ENCODE peak calls at places on chromosomes 2 and 18, in four cellular contexts. One of them, this sample, is unnamed.

GRCh38 chr2:70516596-70516995 is 37.0 kb downstream of the TGFA start:
- DNase-seq in K562: no peak
- DNase-seq in SK-N-SH: no peak
- DNase-seq in HepG2: no peak
- DNase-seq in this sample: peak

GRCh38 chr2:156341482-156342251 is 9.1 kb upstream of the NR4A2 start:
- DNase-seq in K562: peak
- DNase-seq in HepG2: peak
- DNase-seq in SK-N-SH: peak
- DNase-seq in this sample: peak

GRCh38 chr2:68710336-68710735 is 24.3 kb upstream of the ARHGAP25 start:
- DNase-seq in K562: no peak
- DNase-seq in HepG2: no peak
- DNase-seq in SK-N-SH: no peak
- DNase-seq in this sample: no peak

GRCh38 chr2:23480991-23481797 is 96.2 kb downstream of the KLHL29 start:
- DNase-seq in K562: no peak
- DNase-seq in SK-N-SH: no peak
- DNase-seq in HepG2: peak
- DNase-seq in this sample: no peak

GRCh38 chr2:145807978-145808377 is 1288.1 kb upstream of the ZEB2 start:
- DNase-seq in K562: peak
- DNase-seq in HepG2: no peak
- DNase-seq in SK-N-SH: no peak
- DNase-seq in this sample: no peak

GRCh38 chr2:175575346-175576258 is 394.1 kb upstream of the ATP5MC3 start:
- DNase-seq in HepG2: no peak
- DNase-seq in K562: no peak
- DNase-seq in SK-N-SH: no peak
- DNase-seq in this sample: no peak

GRCh38 chr18:77054288-77054605 is 78.3 kb downstream of the MBP start:
- DNase-seq in K562: no peak
- DNase-seq in HepG2: no peak
- DNase-seq in SK-N-SH: no peak
- DNase-seq in this sample: peak

GRCh38 chr2:75646583-75647425 is at the start of gene MRPL19:
- DNase-seq in SK-N-SH: peak
- DNase-seq in HepG2: peak
- DNase-seq in K562: peak
- DNase-seq in this sample: peak

GRCh38 chr2:233446616-233447305 is 92.5 kb downstream of the DGKD start:
- DNase-seq in SK-N-SH: no peak
- DNase-seq in K562: no peak
- DNase-seq in HepG2: no peak
- DNase-seq in this sample: no peak

GRCh38 chr2:178761759-178762371 is 45.4 kb downstream of the TTN start:
- DNase-seq in SK-N-SH: peak
- DNase-seq in K562: peak
- DNase-seq in HepG2: peak
- DNase-seq in this sample: peak

GRCh38 chr2:40394597-40394996 is 57.3 kb downstream of the SLC8A1 start:
- DNase-seq in K562: no peak
- DNase-seq in SK-N-SH: no peak
- DNase-seq in HepG2: no peak
- DNase-seq in this sample: peak

GRCh38 chr2:129233751-129234406 is 745.6 kb upstream of the RAB6C start:
- DNase-seq in HepG2: no peak
- DNase-seq in K562: no peak
- DNase-seq in SK-N-SH: peak
- DNase-seq in this sample: no peak

GRCh38 chr2:196066794-196067382 is 1.7 kb downstream of the DNAH7 start:
- DNase-seq in SK-N-SH: peak
- DNase-seq in K562: peak
- DNase-seq in HepG2: no peak
- DNase-seq in this sample: no peak

GRCh38 chr2:70995227-70995729 is 605 bp upstream of the TEX261 start:
- DNase-seq in HepG2: peak
- DNase-seq in K562: peak
- DNase-seq in SK-N-SH: peak
- DNase-seq in this sample: peak

GRCh38 chr2:636151-636621 is 41.0 kb downstream of the TMEM18 start:
- DNase-seq in SK-N-SH: no peak
- DNase-seq in K562: no peak
- DNase-seq in HepG2: no peak
- DNase-seq in this sample: no peak

GRCh38 chr2:98926601-98927000 is 9.4 kb downstream of the CRACDL start:
- DNase-seq in SK-N-SH: no peak
- DNase-seq in K562: no peak
- DNase-seq in HepG2: no peak
- DNase-seq in this sample: no peak

GRCh38 chr18:73487956-73488355 is 620.2 kb upstream of the NETO1 start:
- DNase-seq in K562: no peak
- DNase-seq in SK-N-SH: no peak
- DNase-seq in HepG2: no peak
- DNase-seq in this sample: no peak

GRCh38 chr2:159546039-159546438 is 70.3 kb downstream of the BAZ2B start:
- DNase-seq in HepG2: no peak
- DNase-seq in K562: no peak
- DNase-seq in SK-N-SH: no peak
- DNase-seq in this sample: no peak

GRCh38 chr2:216115224-216115582 is 6.1 kb downstream of the XRCC5 start:
- DNase-seq in HepG2: no peak
- DNase-seq in SK-N-SH: no peak
- DNase-seq in K562: no peak
- DNase-seq in this sample: peak

GRCh38 chr2:239566995-239567580 is 166.3 kb upstream of the HDAC4 start:
- DNase-seq in HepG2: no peak
- DNase-seq in SK-N-SH: no peak
- DNase-seq in K562: no peak
- DNase-seq in this sample: no peak

GRCh38 chr2:25314514-25315315 is 27.0 kb downstream of the DNMT3A start:
- DNase-seq in HepG2: peak
- DNase-seq in K562: peak
- DNase-seq in SK-N-SH: peak
- DNase-seq in this sample: peak

GRCh38 chr2:39059366-39059952 is 61.4 kb downstream of the SOS1 start:
- DNase-seq in HepG2: peak
- DNase-seq in K562: peak
- DNase-seq in SK-N-SH: peak
- DNase-seq in this sample: no peak

DNA sequence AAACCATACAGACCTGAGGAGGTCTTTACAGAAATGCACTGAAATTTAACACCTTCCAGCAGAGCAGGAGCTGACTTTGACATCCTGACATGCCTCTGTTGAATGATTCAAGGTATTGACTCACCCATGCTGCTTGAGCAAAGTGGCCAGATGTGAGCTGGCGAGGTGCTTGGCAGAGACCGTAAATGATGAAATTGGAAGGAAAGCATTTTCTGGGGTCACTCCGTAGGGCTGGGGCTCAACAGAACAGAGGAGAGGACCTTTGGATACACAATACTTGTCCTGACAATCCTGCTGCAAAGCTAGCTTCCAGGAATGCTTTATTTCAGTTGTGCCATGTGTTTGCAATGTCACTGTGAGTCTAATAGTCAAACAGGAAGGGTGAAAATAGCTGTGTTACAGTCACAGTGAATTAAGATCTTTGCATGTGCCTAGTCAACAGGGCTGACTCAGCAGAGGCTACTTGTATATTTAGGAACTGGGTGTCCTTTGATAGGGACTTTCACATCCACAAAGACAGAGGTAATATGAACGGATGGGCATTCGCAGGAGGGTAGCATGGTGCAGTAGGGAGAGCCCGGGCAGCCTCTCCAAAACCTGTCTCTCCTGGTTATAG is 31.6 kb upstream of the NCK2 start:
- DNase-seq in K562: no peak
- DNase-seq in HepG2: no peak
- DNase-seq in SK-N-SH: no peak
- DNase-seq in this sample: no peak
- TF ChIP-seq GABPA in K562: no peak
- TF ChIP-seq GABPA in HepG2: no peak
- TF ChIP-seq GABPA in SK-N-SH: no peak
- TF ChIP-seq GABPA in this sample: no peak

GRCh38 chr18:62452280-62452824 is 70.5 kb upstream of the ZCCHC2 start:
- DNase-seq in SK-N-SH: no peak
- DNase-seq in K562: no peak
- DNase-seq in HepG2: peak
- DNase-seq in this sample: peak
- TF ChIP-seq REST in SK-N-SH: no peak
- TF ChIP-seq REST in K562: no peak
- TF ChIP-seq REST in HepG2: peak
- TF ChIP-seq REST in this sample: peak

GRCh38 chr2:79887747-79888374 is 375.0 kb downstream of the CTNNA2 start:
- DNase-seq in HepG2: peak
- DNase-seq in SK-N-SH: peak
- DNase-seq in K562: peak
- DNase-seq in this sample: peak
- TF ChIP-seq GABPA in HepG2: no peak
- TF ChIP-seq GABPA in SK-N-SH: no peak
- TF ChIP-seq GABPA in K562: no peak
- TF ChIP-seq GABPA in this sample: no peak

DNA sequence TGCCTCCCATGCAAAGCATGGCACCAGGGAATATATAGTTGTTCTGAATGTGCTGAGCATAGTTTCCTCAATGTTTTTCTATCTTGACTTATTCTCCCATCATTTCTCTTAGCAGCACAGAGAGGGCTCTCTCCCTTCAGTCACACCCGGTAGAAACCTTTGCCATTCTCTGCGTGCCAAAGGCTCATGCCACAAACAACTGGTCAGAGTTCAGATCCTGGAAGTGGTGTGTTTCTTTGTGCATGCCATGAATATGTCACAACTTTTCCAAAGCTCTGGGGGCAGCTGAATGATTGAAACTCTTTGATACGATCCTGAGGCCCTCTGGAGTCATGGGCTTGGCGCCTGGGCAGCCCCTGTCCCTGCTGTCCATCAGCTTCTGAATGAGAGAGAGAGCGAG is 28.0 kb upstream of the EDAR start:
- DNase-seq in SK-N-SH: no peak
- DNase-seq in HepG2: peak
- DNase-seq in K562: no peak
- DNase-seq in this sample: no peak
- TF ChIP-seq REST in SK-N-SH: no peak
- TF ChIP-seq REST in HepG2: no peak
- TF ChIP-seq REST in K562: no peak
- TF ChIP-seq REST in this sample: no peak

GRCh38 chr2:64455545-64455944 is 1.6 kb downstream of the LGALSL start:
- DNase-seq in HepG2: peak
- DNase-seq in SK-N-SH: peak
- DNase-seq in K562: no peak
- DNase-seq in this sample: peak
- TF ChIP-seq GABPA in HepG2: no peak
- TF ChIP-seq GABPA in SK-N-SH: no peak
- TF ChIP-seq GABPA in K562: no peak
- TF ChIP-seq GABPA in this sample: no peak

DNA sequence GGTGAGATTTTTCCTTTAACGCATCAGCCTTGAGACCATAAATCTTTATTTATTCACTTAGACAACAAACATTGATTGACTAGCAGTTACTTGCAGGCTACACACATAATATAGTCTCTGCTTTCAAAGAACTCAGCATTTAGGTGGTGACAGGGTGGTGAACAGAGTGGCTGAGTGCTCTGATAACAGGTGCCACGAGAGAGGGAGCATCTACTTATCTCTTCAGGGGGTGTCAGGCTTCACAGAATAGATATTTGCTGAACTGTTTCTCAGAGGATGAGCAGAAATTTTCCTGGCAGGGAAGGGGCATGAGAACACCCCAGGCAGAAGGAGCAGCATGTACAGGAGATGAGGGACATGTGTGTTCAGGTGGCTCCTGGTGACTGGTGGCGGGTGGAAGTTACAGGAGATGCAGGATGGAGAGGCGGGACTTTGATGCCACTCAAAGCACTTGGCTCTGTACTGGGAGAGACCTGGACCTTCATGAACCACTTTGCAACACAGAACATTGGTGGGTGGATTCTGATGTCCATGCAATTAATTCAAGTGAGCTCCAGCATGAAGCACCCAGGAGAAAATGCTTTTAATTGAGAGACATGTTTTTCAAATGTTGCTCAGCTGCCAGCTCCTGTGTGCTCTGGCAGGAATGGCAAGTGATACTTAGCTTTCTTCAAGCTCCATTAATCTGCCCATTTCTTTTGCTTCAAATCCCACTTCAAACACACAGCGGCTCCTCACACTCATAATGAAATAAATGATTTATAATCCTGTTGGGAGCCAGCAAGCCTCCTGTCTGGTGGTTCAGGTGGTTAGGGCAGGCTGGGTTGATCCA is 248.9 kb downstream of the MYCN start:
- DNase-seq in HepG2: no peak
- DNase-seq in K562: no peak
- DNase-seq in SK-N-SH: no peak
- DNase-seq in this sample: no peak
- TF ChIP-seq REST in HepG2: no peak
- TF ChIP-seq REST in K562: no peak
- TF ChIP-seq REST in SK-N-SH: no peak
- TF ChIP-seq REST in this sample: no peak

DNA sequence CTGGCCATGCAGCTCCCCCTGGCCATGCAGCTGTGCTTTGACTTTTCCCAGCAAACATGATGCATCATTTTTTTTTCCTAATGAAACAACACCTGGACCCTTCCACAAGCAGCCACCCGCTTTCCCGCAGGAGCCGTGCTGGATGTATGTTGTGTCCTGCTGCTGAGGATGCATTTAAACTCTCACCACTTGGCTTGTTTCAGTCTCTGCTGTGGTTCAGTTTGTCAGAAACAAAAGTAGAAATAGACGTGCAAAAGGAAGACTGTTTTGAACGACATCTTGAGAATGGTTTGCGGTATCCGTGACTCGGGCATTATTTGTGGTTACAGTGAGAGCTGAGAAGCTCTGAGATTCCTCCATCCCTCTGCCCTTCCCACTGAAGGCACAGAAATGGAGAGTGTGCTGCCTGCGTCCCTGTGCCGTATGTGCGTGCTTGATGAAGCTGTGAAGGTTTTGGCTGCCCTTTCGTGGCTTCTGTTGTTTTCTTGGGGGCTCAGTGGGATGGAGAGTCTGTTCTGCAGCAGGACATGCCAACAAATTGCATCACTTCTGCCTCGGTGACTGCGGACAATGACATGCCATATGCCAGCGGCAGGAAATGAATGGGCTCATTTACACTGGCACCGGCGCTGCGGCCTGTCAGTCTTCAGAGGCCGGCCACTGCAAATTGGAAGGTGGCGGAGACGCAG is 417.7 kb upstream of the SALL3 start:
- DNase-seq in HepG2: no peak
- DNase-seq in SK-N-SH: no peak
- DNase-seq in K562: no peak
- DNase-seq in this sample: no peak
- TF ChIP-seq GABPA in HepG2: no peak
- TF ChIP-seq GABPA in SK-N-SH: no peak
- TF ChIP-seq GABPA in K562: no peak
- TF ChIP-seq GABPA in this sample: no peak

This sample was measured in HL-60.